ENCODE peak calls at places on chromosomes 5 and 9, in four cellular contexts. One of them, this sample, is unnamed.

GRCh38 chr9:124652203-124652992 is 118.7 kb downstream of the NR6A1 start:
- DNase-seq in sigmoid colon: no peak
- DNase-seq in ovary: no peak
- DNase-seq in A549: peak
- DNase-seq in this sample: no peak

GRCh38 chr9:136634904-136635303 is 27.8 kb upstream of the EGFL7 start:
- DNase-seq in ovary: no peak
- DNase-seq in A549: no peak
- DNase-seq in sigmoid colon: no peak
- DNase-seq in this sample: no peak

GRCh38 chr5:175658299-175659145 is 651 bp downstream of the HRH2 start:
- DNase-seq in ovary: no peak
- DNase-seq in sigmoid colon: no peak
- DNase-seq in A549: no peak
- DNase-seq in this sample: peak

GRCh38 chr9:12935714-12936113 is 160.9 kb downstream of the LURAP1L start:
- DNase-seq in sigmoid colon: no peak
- DNase-seq in ovary: no peak
- DNase-seq in A549: no peak
- DNase-seq in this sample: no peak

GRCh38 chr9:92749071-92749933 is 15.3 kb downstream of the BICD2 start:
- DNase-seq in ovary: no peak
- DNase-seq in sigmoid colon: no peak
- DNase-seq in A549: no peak
- DNase-seq in this sample: no peak

GRCh38 chr9:21605489-21605931 is 123.4 kb upstream of the IFNE start:
- DNase-seq in ovary: no peak
- DNase-seq in A549: peak
- DNase-seq in sigmoid colon: no peak
- DNase-seq in this sample: no peak

GRCh38 chr5:38796739-38797108 is 49.1 kb upstream of the OSMR start:
- DNase-seq in ovary: no peak
- DNase-seq in A549: no peak
- DNase-seq in sigmoid colon: no peak
- DNase-seq in this sample: no peak

GRCh38 chr5:63128018-63128417 is 549.4 kb downstream of the LRRC70 start:
- DNase-seq in A549: no peak
- DNase-seq in ovary: no peak
- DNase-seq in sigmoid colon: no peak
- DNase-seq in this sample: no peak

GRCh38 chr9:83177747-83178146 is 114.8 kb upstream of the RASEF start:
- DNase-seq in A549: no peak
- DNase-seq in sigmoid colon: no peak
- DNase-seq in ovary: no peak
- DNase-seq in this sample: no peak

GRCh38 chr9:92342825-92343488 is 17.2 kb downstream of the CENPP start:
- DNase-seq in sigmoid colon: no peak
- DNase-seq in ovary: no peak
- DNase-seq in A549: no peak
- DNase-seq in this sample: no peak

GRCh38 chr5:141641634-141642278 is 5.0 kb downstream of the RELL2 start:
- DNase-seq in sigmoid colon: no peak
- DNase-seq in A549: peak
- DNase-seq in ovary: no peak
- DNase-seq in this sample: no peak

GRCh38 chr5:159496773-159497172 is 166.5 kb upstream of the IL12B start:
- DNase-seq in ovary: no peak
- DNase-seq in A549: no peak
- DNase-seq in sigmoid colon: no peak
- DNase-seq in this sample: no peak

GRCh38 chr5:149915392-149916260 is 29.0 kb downstream of the PDE6A start:
- DNase-seq in ovary: no peak
- DNase-seq in sigmoid colon: no peak
- DNase-seq in A549: no peak
- DNase-seq in this sample: no peak

DNA sequence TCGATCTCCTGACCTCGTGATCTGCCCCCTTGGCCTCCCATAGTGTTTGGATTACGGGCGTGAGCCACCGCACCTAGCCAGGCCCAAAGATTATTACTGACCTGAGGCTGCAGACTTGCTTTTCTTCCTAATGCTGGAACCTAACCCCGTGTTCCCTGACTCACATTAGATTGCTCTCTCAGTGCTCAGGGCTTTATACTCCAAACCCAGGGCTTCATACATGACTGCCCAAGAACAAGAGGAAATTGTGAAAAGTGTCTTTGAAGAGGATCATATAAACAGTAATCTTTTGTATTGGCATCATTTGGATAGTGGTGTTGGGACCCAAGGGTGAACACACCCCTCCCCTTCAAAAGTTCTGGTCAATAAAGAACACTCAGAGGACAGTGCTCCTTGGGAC is 233.3 kb upstream of the TAS2R1 start:
- DNase-seq in sigmoid colon: no peak
- DNase-seq in A549: no peak
- DNase-seq in ovary: no peak
- DNase-seq in this sample: no peak
- TF ChIP-seq EP300 in sigmoid colon: no peak
- TF ChIP-seq EP300 in A549: no peak
- TF ChIP-seq EP300 in ovary: no peak
- TF ChIP-seq EP300 in this sample: no peak

DNA sequence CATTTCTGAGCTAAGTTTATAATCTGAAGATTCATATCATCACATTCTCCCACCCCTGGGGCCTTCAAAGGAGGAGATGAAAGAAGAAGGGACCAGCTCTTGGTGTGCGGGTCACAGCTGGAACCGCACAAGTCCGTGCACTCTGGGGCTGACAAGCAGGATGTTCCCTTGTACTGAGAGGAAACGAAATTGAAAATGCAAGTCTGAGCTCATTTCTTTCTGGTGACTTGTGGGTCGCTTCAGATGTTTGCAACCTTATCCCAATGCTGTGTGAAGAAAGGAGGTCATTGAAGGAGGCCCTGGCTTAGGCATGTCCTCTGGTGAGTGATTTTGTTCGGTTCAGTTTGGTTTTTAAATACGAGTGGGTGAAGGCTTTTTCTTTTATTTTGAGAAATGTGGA is 59.6 kb downstream of the C9orf152 start:
- DNase-seq in sigmoid colon: no peak
- DNase-seq in ovary: no peak
- DNase-seq in A549: no peak
- DNase-seq in this sample: no peak
- TF ChIP-seq EP300 in sigmoid colon: no peak
- TF ChIP-seq EP300 in ovary: no peak
- TF ChIP-seq EP300 in A549: no peak
- TF ChIP-seq EP300 in this sample: no peak

DNA sequence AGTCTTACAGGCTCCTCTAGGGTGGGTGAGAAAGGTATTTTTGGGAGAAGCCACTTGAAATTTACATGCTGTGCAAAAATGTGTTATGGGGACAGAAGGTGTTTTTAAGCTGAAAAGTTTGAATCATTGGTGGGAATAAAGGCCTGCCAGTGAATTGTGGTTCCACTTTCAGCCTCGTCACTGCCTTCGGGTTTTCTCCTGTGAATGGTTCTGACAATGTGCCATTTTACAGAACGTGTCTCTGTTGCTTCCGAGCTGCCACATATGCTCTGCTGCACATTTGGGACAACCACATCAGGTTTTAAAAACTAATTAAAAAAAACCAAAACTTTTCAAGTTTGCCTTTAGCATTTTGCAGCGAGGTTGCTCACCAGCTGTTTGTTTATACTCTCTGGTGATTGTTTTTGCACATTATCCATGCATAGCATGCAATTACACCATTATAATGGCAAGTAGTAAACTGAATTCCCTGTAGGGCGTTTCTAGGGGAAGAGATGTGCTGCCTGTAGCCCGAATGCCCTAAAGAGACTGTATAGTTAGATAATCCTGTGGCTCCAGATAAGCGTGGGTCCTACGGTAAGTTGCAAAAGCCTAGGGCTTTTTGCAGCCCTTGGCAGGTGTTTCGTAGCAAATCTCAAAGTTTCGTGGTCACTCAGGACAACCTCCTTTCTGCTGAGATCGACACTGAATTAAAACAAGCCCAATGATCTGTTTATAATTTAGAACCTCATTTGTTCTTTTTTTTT is 40.1 kb upstream of the SUB1 start:
- DNase-seq in sigmoid colon: no peak
- DNase-seq in A549: no peak
- DNase-seq in ovary: no peak
- DNase-seq in this sample: no peak
- TF ChIP-seq EP300 in sigmoid colon: no peak
- TF ChIP-seq EP300 in A549: no peak
- TF ChIP-seq EP300 in ovary: no peak
- TF ChIP-seq EP300 in this sample: no peak

GRCh38 chr5:151255621-151256286 is 2.8 kb downstream of the GM2A start:
- DNase-seq in sigmoid colon: no peak
- DNase-seq in A549: no peak
- DNase-seq in ovary: no peak
- DNase-seq in this sample: no peak
- TF ChIP-seq EP300 in sigmoid colon: no peak
- TF ChIP-seq EP300 in A549: no peak
- TF ChIP-seq EP300 in ovary: no peak
- TF ChIP-seq EP300 in this sample: no peak

GRCh38 chr5:23476580-23476979 is 30.8 kb upstream of the PRDM9 start:
- DNase-seq in A549: no peak
- DNase-seq in sigmoid colon: no peak
- DNase-seq in ovary: no peak
- DNase-seq in this sample: no peak

GRCh38 chr5:23468658-23469057 is 38.8 kb upstream of the PRDM9 start:
- DNase-seq in sigmoid colon: no peak
- DNase-seq in A549: no peak
- DNase-seq in ovary: no peak
- DNase-seq in this sample: no peak

GRCh38 chr5:23473915-23474679 is 33.3 kb upstream of the PRDM9 start:
- DNase-seq in sigmoid colon: no peak
- DNase-seq in ovary: no peak
- DNase-seq in A549: no peak
- DNase-seq in this sample: no peak
- TF ChIP-seq EP300 in sigmoid colon: no peak
- TF ChIP-seq EP300 in ovary: no peak
- TF ChIP-seq EP300 in A549: no peak
- TF ChIP-seq EP300 in this sample: no peak

GRCh38 chr5:94471496-94471895 is 146.9 kb downstream of the KIAA0825 start:
- DNase-seq in ovary: no peak
- DNase-seq in A549: no peak
- DNase-seq in sigmoid colon: no peak
- DNase-seq in this sample: no peak
- TF ChIP-seq EP300 in ovary: no peak
- TF ChIP-seq EP300 in A549: no peak
- TF ChIP-seq EP300 in sigmoid colon: no peak
- TF ChIP-seq EP300 in this sample: no peak

GRCh38 chr5:56816546-56817081 is 1.3 kb downstream of the MAP3K1 start:
- DNase-seq in sigmoid colon: peak
- DNase-seq in A549: peak
- DNase-seq in ovary: peak
- DNase-seq in this sample: peak
- TF ChIP-seq EP300 in sigmoid colon: no peak
- TF ChIP-seq EP300 in A549: no peak
- TF ChIP-seq EP300 in ovary: no peak
- TF ChIP-seq EP300 in this sample: no peak

DNA sequence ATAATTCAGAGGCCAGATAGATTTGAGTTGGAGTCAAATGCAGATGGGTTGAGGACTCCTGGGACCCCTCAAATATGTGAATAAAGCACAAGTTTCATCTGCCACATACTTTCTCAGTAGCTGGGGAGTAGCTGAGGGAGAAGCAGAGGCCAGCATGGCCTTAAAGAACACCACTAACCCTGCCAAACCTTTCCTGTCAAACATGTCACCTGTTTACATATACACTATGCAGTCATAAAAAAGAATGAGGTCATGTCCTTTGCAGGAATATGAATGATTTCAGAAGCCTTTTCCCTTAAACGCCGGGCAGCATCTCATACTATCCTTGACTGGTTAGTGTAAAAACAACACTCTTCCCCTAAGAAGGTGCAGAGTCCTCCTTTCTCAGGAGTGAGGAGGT is 25.2 kb upstream of the HSD17B4 start:
- DNase-seq in sigmoid colon: no peak
- DNase-seq in ovary: no peak
- DNase-seq in A549: no peak
- DNase-seq in this sample: no peak
- TF ChIP-seq EP300 in sigmoid colon: peak
- TF ChIP-seq EP300 in ovary: no peak
- TF ChIP-seq EP300 in A549: no peak
- TF ChIP-seq EP300 in this sample: no peak

GRCh38 chr5:96572864-96573512 is 89.2 kb upstream of the CAST start:
- DNase-seq in ovary: no peak
- DNase-seq in A549: peak
- DNase-seq in sigmoid colon: no peak
- DNase-seq in this sample: no peak
- TF ChIP-seq EP300 in ovary: no peak
- TF ChIP-seq EP300 in A549: no peak
- TF ChIP-seq EP300 in sigmoid colon: no peak
- TF ChIP-seq EP300 in this sample: no peak